ENCODE peak calls at places on chromosomes 4 and X, in four cellular contexts. E is K562, L is SK-N-SH, F is GM12892. N is an unnamed sample.

GRCh38 chr4:96585304-96585703 is 745.4 kb downstream of the PDHA2 start:
- DNase-seq in L (no peak), E (no peak), F (no peak), N (no peak)

GRCh38 chr4:105631818-105632400 is 76.6 kb downstream of the INTS12 start:
- DNase-seq in E (no peak), F (no peak), L (no peak), N (no peak)

GRCh38 chr4:180314972-180315371 is 1928.2 kb upstream of the TENM3 start:
- DNase-seq in F (no peak), L (no peak), E (no peak), N (no peak)

GRCh38 chr4:137000432-137000831 is 531.9 kb downstream of the PCDH18 start:
- DNase-seq in L (no peak), E (no peak), F (no peak), N (no peak)

GRCh38 chr4:127249066-127249766 is 383.5 kb upstream of the INTU start:
- DNase-seq in E (no peak), L (no peak), F (no peak), N (no peak)

GRCh38 chr4:12884846-12885796 is 599.0 kb downstream of the RAB28 start:
- DNase-seq in F (no peak), L (no peak), E (no peak), N (no peak)

GRCh38 chrX:53089224-53089842 is 4.6 kb upstream of the KANTR start:
- DNase-seq in F (no peak), L (peak), E (peak), N (no peak)

GRCh38 chr4:6342530-6343293 is 73.1 kb downstream of the WFS1 start:
- DNase-seq in F (no peak), E (no peak), L (peak), N (no peak)

GRCh38 chrX:10636851-10637250 is 16.5 kb upstream of the MID1 start:
- DNase-seq in E (no peak), L (no peak), F (no peak), N (no peak)

GRCh38 chr4:38867478-38868054 is at the start of gene FAM114A1:
- DNase-seq in E (peak), F (peak), L (peak), N (peak)

GRCh38 chr4:144709159-144709558 is 63.2 kb downstream of the HHIP start:
- DNase-seq in F (no peak), E (no peak), L (no peak), N (no peak)

GRCh38 chrX:133307637-133308485 is 89.7 kb upstream of the TFDP3 start:
- DNase-seq in L (no peak), E (peak), F (no peak), N (no peak)
- TF ChIP-seq TAF1 in L (no peak), E (no peak), F (no peak), N (no peak)

DNA sequence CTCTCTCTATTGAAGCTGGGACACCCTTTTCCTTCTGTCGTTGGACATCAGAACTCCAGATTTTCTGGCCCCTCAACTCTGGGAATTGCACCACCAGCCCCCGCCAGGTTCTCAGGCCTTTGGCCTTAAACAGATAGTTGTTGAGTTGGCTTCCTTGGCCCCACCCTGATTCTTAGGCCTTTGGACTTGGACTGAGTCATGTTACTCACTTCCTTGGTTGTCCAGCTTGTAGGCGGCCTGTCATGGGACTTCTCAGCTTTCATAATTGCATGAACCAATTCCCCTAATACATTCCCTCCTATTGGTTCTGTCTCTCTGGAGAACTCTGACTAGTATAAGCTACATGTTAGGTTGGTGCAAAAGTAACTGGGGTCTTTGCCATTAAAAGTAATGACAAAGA is 195.7 kb downstream of the GPAT3 start:
- DNase-seq in F (no peak), L (no peak), E (no peak), N (no peak)
- TF ChIP-seq TAF1 in F (no peak), L (no peak), E (no peak), N (no peak)

DNA sequence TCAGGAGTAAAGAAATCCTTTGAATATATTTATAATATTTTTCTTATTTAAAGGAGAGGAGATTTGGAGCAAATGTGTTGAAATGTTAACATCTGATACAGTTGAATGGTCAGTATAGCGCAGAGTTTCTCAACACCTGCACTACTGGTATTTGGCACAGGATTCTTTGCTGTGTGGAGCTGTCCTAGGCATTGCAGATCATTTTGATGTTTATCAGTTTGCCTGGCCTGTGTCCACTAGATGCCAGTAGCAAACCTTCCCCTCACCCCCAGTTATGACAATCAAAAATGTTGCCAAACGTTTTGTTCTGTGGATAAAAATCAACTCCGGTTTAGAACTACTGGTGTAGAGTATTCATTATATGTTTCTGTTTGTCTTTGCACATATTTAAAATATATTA is 765.3 kb upstream of the SLIT2 start:
- DNase-seq in L (peak), E (no peak), F (no peak), N (no peak)
- TF ChIP-seq TAF1 in L (no peak), E (no peak), F (no peak), N (no peak)

GRCh38 chr4:182883351-182883750 is 33.8 kb downstream of the DCTD start:
- DNase-seq in L (no peak), E (no peak), F (no peak), N (no peak)

GRCh38 chr4:182879913-182880312 is 37.3 kb downstream of the DCTD start:
- DNase-seq in F (no peak), L (no peak), E (no peak), N (no peak)

GRCh38 chr4:182881928-182882327 is 35.3 kb downstream of the DCTD start:
- DNase-seq in F (no peak), E (no peak), L (peak), N (no peak)

GRCh38 chr4:182878633-182879495 is 38.3 kb downstream of the DCTD start:
- DNase-seq in L (peak), E (no peak), F (no peak), N (no peak)

GRCh38 chr4:182880387-182881356 is 36.5 kb downstream of the DCTD start:
- DNase-seq in F (no peak), E (no peak), L (no peak), N (no peak)
- TF ChIP-seq TAF1 in F (no peak), E (no peak), L (no peak), N (no peak)

GRCh38 chr4:16710198-16710597 is 188.2 kb downstream of the LDB2 start:
- DNase-seq in F (no peak), E (no peak), L (no peak), N (no peak)

GRCh38 chr4:16706251-16706650 is 192.2 kb downstream of the LDB2 start:
- DNase-seq in F (no peak), L (no peak), E (no peak), N (no peak)

GRCh38 chr4:16705341-16705740 is 193.1 kb downstream of the LDB2 start:
- DNase-seq in L (no peak), F (no peak), E (no peak), N (no peak)

GRCh38 chr4:16707874-16708273 is 190.6 kb downstream of the LDB2 start:
- DNase-seq in F (no peak), L (no peak), E (no peak), N (no peak)

DNA sequence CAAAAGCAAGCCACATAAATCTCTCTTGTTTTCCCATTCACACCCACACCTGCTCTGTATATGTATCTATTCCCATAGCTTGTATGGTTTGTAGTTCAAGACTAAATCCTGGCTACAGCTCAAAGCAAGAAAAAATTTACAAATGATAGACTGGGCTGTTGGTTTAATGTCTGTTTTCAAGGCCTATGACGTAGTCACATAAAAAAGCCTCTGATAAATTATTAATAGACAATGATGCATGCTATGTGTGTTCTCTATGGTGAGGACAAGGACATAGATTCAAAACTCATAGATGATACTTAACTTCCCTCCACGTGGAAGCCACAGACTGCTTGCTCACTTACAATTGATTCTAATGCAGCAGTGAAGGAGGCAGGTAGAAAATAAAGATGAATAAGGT is 194.0 kb downstream of the LDB2 start:
- DNase-seq in L (no peak), E (no peak), F (no peak), N (no peak)
- TF ChIP-seq TAF1 in L (no peak), E (no peak), F (no peak), N (no peak)

GRCh38 chr4:113051361-113051760 is 1.9 kb downstream of the ANK2 start:
- DNase-seq in L (no peak), F (no peak), E (no peak), N (no peak)

GRCh38 chr4:113050837-113051236 is 1.4 kb downstream of the ANK2 start:
- DNase-seq in L (no peak), F (no peak), E (no peak), N (no peak)

GRCh38 chr4:113053883-113054282 is 4.4 kb downstream of the ANK2 start:
- DNase-seq in E (no peak), F (no peak), L (no peak), N (no peak)

GRCh38 chr4:113050361-113050760 is 908 bp downstream of the ANK2 start:
- DNase-seq in L (no peak), E (no peak), F (no peak), N (no peak)

DNA sequence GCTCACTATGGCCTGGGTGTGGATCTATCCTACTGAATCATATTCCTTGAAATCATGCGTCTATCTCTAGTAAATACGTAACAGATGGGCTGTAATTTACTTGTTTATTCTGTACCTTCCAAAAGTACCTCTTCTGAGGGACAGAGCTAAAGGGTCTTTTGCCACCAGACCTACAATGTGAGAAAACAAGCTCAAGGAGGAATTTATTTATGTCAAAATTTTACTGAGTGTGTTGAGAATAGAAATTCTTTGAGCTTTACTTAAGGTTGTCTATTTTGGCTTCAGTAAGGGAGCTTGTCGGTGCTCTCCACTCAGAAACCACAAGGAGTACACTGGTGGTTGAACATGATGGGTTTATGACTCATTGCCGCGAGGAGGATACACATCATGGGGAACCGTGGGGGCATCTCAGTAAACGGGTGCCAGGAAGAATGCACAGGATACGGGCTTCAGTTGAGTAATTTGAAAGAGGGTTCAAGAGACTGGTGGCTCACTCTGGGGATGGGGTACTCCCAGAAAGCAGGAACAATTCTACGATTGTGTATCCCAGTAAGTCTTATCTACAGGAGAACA is 3.0 kb downstream of the ANK2 start:
- DNase-seq in E (no peak), F (no peak), L (no peak), N (no peak)
- TF ChIP-seq TAF1 in E (no peak), F (no peak), L (no peak), N (no peak)

GRCh38 chrX:56120242-56120641 is 111.9 kb upstream of the KLF8 start:
- DNase-seq in L (no peak), F (no peak), E (no peak), N (no peak)

GRCh38 chrX:56113785-56114436 is 118.2 kb upstream of the KLF8 start:
- DNase-seq in F (no peak), E (no peak), L (no peak), N (no peak)

GRCh38 chrX:56114437-56114787 is 117.7 kb upstream of the KLF8 start:
- DNase-seq in F (no peak), L (no peak), E (no peak), N (no peak)
- TF ChIP-seq TAF1 in F (no peak), L (no peak), E (no peak), N (no peak)